ENCODE peak calls at places on chromosomes 6 and 20, in ten cellular contexts. R is amygdala; O is ureter; G is NCI-H1105 treated with DMSO at 0.1 percent for 48 hours; Y is AG10803; D is naive thymus-derived CD4-positive, alpha-beta T cell; A is A172; C is right cardiac atrium; H is GOT3; P is T47D. I is an unnamed sample.
A peak's percentile ranks its signal among the peaks of the same experiment; 100 is the strongest.

GRCh38 chr20:22901921-22902320 is 133.2 kb upstream of the SSTR4 start:
- DNase-seq in R (no peak), O (no peak), G (no peak), Y (no peak), D (no peak), A (no peak), C (no peak), H (no peak), P (no peak), I (no peak)

GRCh38 chr20:8073024-8073832 is 53.7 kb upstream of the TMX4 start:
- DNase-seq in R (no peak), O (no peak), G (no peak), Y (peak; percentile 71), D (peak; percentile 40), A (no peak), C (no peak), H (no peak), P (no peak), I (no peak)

GRCh38 chr6:43939281-43940070 is 169.5 kb downstream of the VEGFA start:
- DNase-seq in R (no peak), O (peak; percentile 42), G (no peak), Y (no peak), D (no peak), A (no peak), C (no peak), H (no peak), P (no peak), I (no peak)

GRCh38 chr6:29626948-29627761 is 5.8 kb downstream of the GABBR1 start:
- DNase-seq in R (no peak), O (no peak), G (no peak), Y (no peak), D (no peak), A (no peak), C (no peak), H (no peak), P (no peak), I (no peak)

GRCh38 chr6:74208239-74208638 is 512.2 kb downstream of the CD109 start:
- DNase-seq in R (no peak), O (no peak), G (no peak), Y (no peak), D (no peak), A (no peak), C (no peak), H (no peak), P (no peak), I (no peak)

GRCh38 chr6:5567890-5568289 is 306.6 kb downstream of the FARS2 start:
- DNase-seq in R (no peak), O (no peak), G (no peak), Y (no peak), D (no peak), A (no peak), C (no peak), H (no peak), P (no peak), I (no peak)

GRCh38 chr20:50794846-50795634 is at the start of gene BCAS4:
- DNase-seq in R (no peak), O (peak; percentile 77), G (peak; percentile 79), Y (peak; percentile 78), D (peak; percentile 90), A (peak; percentile 57), C (peak; percentile 86), H (peak; percentile 58), P (peak; percentile 93), I (peak; percentile 86)

GRCh38 chr20:35662541-35662940 is 2.2 kb downstream of the CPNE1 start:
- DNase-seq in R (no peak), O (no peak), G (no peak), Y (no peak), D (no peak), A (no peak), C (no peak), H (no peak), P (no peak), I (no peak)

GRCh38 chr6:105301756-105302616 is 100.9 kb downstream of the PREP start:
- DNase-seq in R (no peak), O (no peak), G (no peak), Y (peak; percentile 60), D (no peak), A (no peak), C (no peak), H (no peak), P (no peak), I (no peak)

GRCh38 chr6:13431861-13432465 is 55.4 kb downstream of the GFOD1 start:
- DNase-seq in R (no peak), O (no peak), G (no peak), Y (peak; percentile 30), D (no peak), A (peak; percentile 14), C (no peak), H (no peak), P (no peak), I (no peak)

GRCh38 chr6:128520436-128521301 is at the start of gene PTPRK:
- DNase-seq in R (peak; percentile 86), O (peak; percentile 95), G (peak; percentile 88), Y (peak; percentile 91), D (peak; percentile 87), A (peak; percentile 77), C (peak; percentile 97), H (peak; percentile 60), P (peak; percentile 52), I (peak; percentile 91)

GRCh38 chr20:50848846-50849673 is 54.2 kb downstream of the BCAS4 start:
- DNase-seq in R (no peak), O (no peak), G (no peak), Y (no peak), D (no peak), A (peak; percentile 47), C (no peak), H (no peak), P (no peak), I (no peak)

GRCh38 chr6:105940990-105941389 is 145.1 kb upstream of the PRDM1 start:
- DNase-seq in R (no peak), O (no peak), G (no peak), Y (no peak), D (no peak), A (no peak), C (no peak), H (no peak), P (no peak), I (no peak)

GRCh38 chr6:161104966-161105365 is 113.4 kb downstream of the MAP3K4 start:
- DNase-seq in R (no peak), O (no peak), G (no peak), Y (peak; percentile 61), D (no peak), A (peak; percentile 5), C (no peak), H (no peak), P (no peak), I (no peak)

GRCh38 chr6:157033428-157034140 is 256.4 kb downstream of the ARID1B start:
- DNase-seq in R (no peak), O (no peak), G (no peak), Y (no peak), D (peak; percentile 17), A (peak; percentile 12), C (no peak), H (no peak), P (no peak), I (no peak)

GRCh38 chr6:36514554-36515456 is 32.5 kb downstream of the STK38 start:
- DNase-seq in R (no peak), O (no peak), G (peak; percentile 11), Y (no peak), D (no peak), A (no peak), C (no peak), H (no peak), P (no peak), I (no peak)

GRCh38 chr6:165849539-165850430 is 186.7 kb upstream of the PDE10A start:
- DNase-seq in R (no peak), O (no peak), G (no peak), Y (no peak), D (no peak), A (no peak), C (no peak), H (no peak), P (no peak), I (no peak)

GRCh38 chr6:67736161-67736560 is 898.9 kb upstream of the ADGRB3 start:
- DNase-seq in R (no peak), O (no peak), G (no peak), Y (peak; percentile 0), D (no peak), A (no peak), C (no peak), H (no peak), P (no peak), I (no peak)

GRCh38 chr6:37787216-37787615 is 32.3 kb upstream of the ZFAND3 start:
- DNase-seq in R (no peak), O (no peak), G (no peak), Y (no peak), D (no peak), A (no peak), C (no peak), H (no peak), P (no peak), I (no peak)

GRCh38 chr6:30325150-30325872 is 1.4 kb upstream of the TRIM39 start:
- DNase-seq in R (peak; percentile 7), O (no peak), G (no peak), Y (peak; percentile 40), D (peak; percentile 75), A (peak; percentile 81), C (no peak), H (no peak), P (peak; percentile 23), I (no peak)

I was measured in KBM-7.